ENCODE peak calls at places on chromosomes 4 and X, in nine cellular contexts. O is endothelial cell, Z is body of pancreas, G is right atrium auricular region, W is A549, C is heart left ventricle, U is GM12878, B is GM13976, Y is psoas muscle. P is an unnamed sample.

GRCh38 chr4:113069212-113069892 is 19.9 kb downstream of the ANK2 start:
- DNase-seq in W (peak; percentile 2), B (no peak), O (no peak), C (no peak), U (no peak), G (no peak), Z (no peak), Y (no peak), P (no peak)

GRCh38 chr4:47642985-47643745 is 158.1 kb downstream of the ATP10D start:
- DNase-seq in O (no peak), Y (no peak), Z (no peak), B (no peak), W (no peak), U (no peak), C (no peak), G (no peak), P (no peak)

GRCh38 chr4:128335541-128335940 is 47.9 kb upstream of the PGRMC2 start:
- DNase-seq in C (no peak), W (no peak), U (no peak), B (no peak), Z (no peak), Y (no peak), O (no peak), G (no peak), P (no peak)

GRCh38 chr4:186021461-186022167 is 47.3 kb upstream of the TLR3 start:
- DNase-seq in W (peak; percentile 21), U (no peak), Z (no peak), C (no peak), Y (no peak), O (peak; percentile 29), B (peak; percentile 59), G (no peak), P (peak; percentile 14)

GRCh38 chr4:169626328-169627282 is 6.2 kb downstream of the CLCN3 start:
- DNase-seq in B (no peak), U (no peak), O (no peak), C (no peak), Z (no peak), G (no peak), Y (no peak), W (no peak), P (no peak)

GRCh38 chr4:163048447-163048846 is 118.2 kb downstream of the NAF1 start:
- DNase-seq in W (peak; percentile 36), O (peak; percentile 20), B (peak; percentile 16), Z (peak; percentile 31), G (no peak), C (no peak), Y (no peak), U (no peak), P (peak; percentile 2)

GRCh38 chr4:71074452-71075299 is 81.2 kb downstream of the DCK start:
- DNase-seq in Y (no peak), B (no peak), C (peak; percentile 31), Z (peak; percentile 60), U (no peak), O (no peak), G (no peak), W (no peak), P (no peak)

GRCh38 chrX:48715066-48715465 is 18.5 kb downstream of the SUV39H1 start:
- DNase-seq in U (no peak), G (no peak), Z (no peak), B (no peak), Y (no peak), O (no peak), W (no peak), C (no peak), P (no peak)

GRCh38 chr4:168200685-168201084 is 108.3 kb downstream of the ANXA10 start:
- DNase-seq in C (no peak), U (no peak), B (no peak), W (peak; percentile 29), Z (no peak), O (no peak), G (no peak), Y (no peak), P (no peak)

GRCh38 chrX:17499512-17499911 is 124.5 kb downstream of the NHS start:
- DNase-seq in O (no peak), U (no peak), W (no peak), C (no peak), Z (no peak), Y (no peak), G (no peak), B (no peak), P (no peak)

GRCh38 chr4:145285928-145286327 is 105.5 kb upstream of the OTUD4 start:
- DNase-seq in U (no peak), W (no peak), Z (no peak), O (no peak), G (no peak), C (no peak), B (no peak), Y (no peak), P (no peak)

GRCh38 chr4:141636077-141636770 is at the start of gene IL15:
- DNase-seq in Y (peak; percentile 84), O (peak; percentile 78), C (peak; percentile 72), G (peak; percentile 67), Z (peak; percentile 80), U (no peak), W (peak; percentile 66), B (peak; percentile 89), P (peak; percentile 77)

GRCh38 chr4:156969136-156969535 is 2.5 kb downstream of the PDGFC start:
- DNase-seq in G (no peak), U (no peak), O (no peak), W (no peak), B (no peak), Z (no peak), Y (no peak), C (no peak), P (no peak)

GRCh38 chrX:13250831-13251612 is 68.8 kb downstream of the ATXN3L start:
- DNase-seq in W (no peak), G (peak; percentile 68), Y (no peak), O (peak; percentile 9), Z (peak; percentile 47), U (no peak), C (peak; percentile 33), B (no peak), P (no peak)

GRCh38 chr4:95204267-95204835 is 344.4 kb downstream of the UNC5C start:
- DNase-seq in Z (no peak), Y (no peak), B (no peak), W (no peak), O (no peak), C (no peak), U (no peak), G (no peak), P (no peak)

GRCh38 chrX:129650821-129651510 is 3.8 kb downstream of the APLN start:
- DNase-seq in G (peak; percentile 28), U (no peak), O (no peak), Z (no peak), B (no peak), W (no peak), C (no peak), Y (no peak), P (no peak)

GRCh38 chr4:99947190-99947578 is 766 bp upstream of the DNAJB14 start:
- DNase-seq in O (no peak), B (no peak), C (no peak), G (no peak), U (no peak), Z (no peak), W (no peak), Y (no peak), P (no peak)

GRCh38 chrX:4277122-4277521 is 563.7 kb upstream of the PRKX start:
- DNase-seq in C (no peak), Y (no peak), B (no peak), W (peak; percentile 14), O (no peak), G (no peak), U (no peak), Z (no peak), P (no peak)
- TF ChIP-seq CTCF in C (no peak), Y (no peak), B (no peak), W (no peak), O (no peak), G (no peak), U (no peak), Z (no peak), P (peak; percentile 16)

GRCh38 chr4:116546759-116547158 is 538.6 kb downstream of the TRAM1L1 start:
- DNase-seq in C (no peak), Z (no peak), U (no peak), Y (no peak), B (no peak), G (no peak), W (no peak), O (no peak), P (no peak)
- TF ChIP-seq CTCF in C (no peak), Z (no peak), U (no peak), Y (no peak), B (no peak), G (no peak), W (no peak), O (no peak), P (no peak)

DNA sequence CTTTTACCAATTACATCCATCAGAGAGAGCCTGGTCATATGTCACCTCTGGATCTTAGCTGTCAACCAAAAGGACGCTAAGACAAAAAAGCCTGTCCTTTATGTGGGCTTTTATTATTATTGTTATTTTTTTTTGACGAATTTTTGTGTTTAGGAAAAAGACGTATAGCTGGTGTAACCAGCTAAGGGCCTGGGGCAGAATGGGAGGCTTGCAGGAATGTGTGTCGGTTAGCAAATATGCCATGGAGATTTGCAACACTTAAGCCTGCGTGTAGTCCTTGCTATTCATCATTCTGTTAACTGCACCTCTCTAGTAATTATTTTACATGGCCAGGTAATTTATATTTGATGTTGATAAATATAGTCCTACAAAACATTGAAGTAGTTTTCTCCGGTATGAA is 93.5 kb downstream of the TACR3 start:
- DNase-seq in U (no peak), Z (no peak), C (no peak), Y (no peak), W (no peak), G (no peak), O (no peak), B (no peak), P (no peak)
- TF ChIP-seq CTCF in U (no peak), Z (no peak), C (no peak), Y (no peak), W (no peak), G (no peak), O (no peak), B (no peak), P (no peak)

GRCh38 chrX:30493348-30493747 is 84.2 kb downstream of the TASL start:
- DNase-seq in Y (no peak), C (no peak), O (no peak), W (no peak), Z (no peak), U (no peak), G (no peak), B (no peak), P (no peak)

GRCh38 chrX:30488092-30488491 is 89.5 kb downstream of the TASL start:
- DNase-seq in Z (no peak), O (no peak), G (no peak), B (peak; percentile 27), C (no peak), U (no peak), W (peak; percentile 26), Y (no peak), P (peak; percentile 6)

GRCh38 chrX:30483996-30484395 is 93.6 kb downstream of the TASL start:
- DNase-seq in O (no peak), G (no peak), Y (no peak), C (no peak), B (no peak), W (no peak), Z (no peak), U (no peak), P (no peak)

DNA sequence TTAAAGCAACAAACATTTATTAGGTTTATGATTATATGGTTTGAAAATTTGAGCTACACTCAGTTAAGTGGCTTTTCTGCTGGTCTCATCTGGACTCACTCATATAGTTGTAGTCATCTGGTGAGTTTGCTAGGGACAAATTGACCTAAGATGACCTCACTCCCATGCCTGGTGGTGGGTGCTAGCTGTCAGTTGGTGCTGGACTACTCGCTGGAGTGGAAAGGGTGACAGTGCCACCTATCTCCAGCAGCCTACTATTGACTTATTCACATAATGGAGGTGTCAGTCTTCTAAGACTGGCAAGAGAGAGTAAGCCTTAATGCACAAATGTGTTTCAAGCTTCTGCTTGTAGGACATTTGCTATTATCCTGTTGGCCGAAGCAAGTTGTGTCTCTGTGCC is 88.2 kb downstream of the TASL start:
- DNase-seq in Z (no peak), W (peak; percentile 49), G (no peak), C (no peak), B (no peak), O (no peak), U (no peak), Y (no peak), P (peak; percentile 24)
- TF ChIP-seq CTCF in Z (no peak), W (no peak), G (no peak), C (no peak), B (no peak), O (no peak), U (peak; percentile 15), Y (no peak), P (no peak)